ENCODE peak calls at places on chromosome 16, in four cellular contexts. I, N, M and A are unnamed samples.

GRCh38 chr16:85550422-85551318 is 62.5 kb upstream of the GSE1 start:
- DNase-seq in I (no peak), N (no peak), M (no peak), A (no peak)

GRCh38 chr16:31513126-31513525 is 4.9 kb upstream of the RUSF1 start:
- DNase-seq in I (no peak), N (no peak), M (no peak), A (peak)

GRCh38 chr16:57863434-57864160 is 61.3 kb upstream of the KIFC3 start:
- DNase-seq in I (peak), N (no peak), M (no peak), A (peak)

GRCh38 chr16:83606486-83607030 is 201.2 kb upstream of the HSBP1 start:
- DNase-seq in I (no peak), N (no peak), M (no peak), A (no peak)

GRCh38 chr16:72857841-72858594 is 189.9 kb downstream of the ZFHX3 start:
- DNase-seq in I (no peak), N (peak), M (no peak), A (no peak)

GRCh38 chr16:31181102-31181830 is 1.3 kb downstream of the FUS start:
- DNase-seq in I (peak), N (no peak), M (peak), A (no peak)

GRCh38 chr16:4194661-4195060 is 47.2 kb downstream of the SRL start:
- DNase-seq in I (no peak), N (no peak), M (no peak), A (no peak)

GRCh38 chr16:1175566-1176279 is 22.8 kb downstream of the CACNA1H start:
- DNase-seq in I (no peak), N (no peak), M (no peak), A (no peak)

GRCh38 chr16:49492090-49492801 is 118.6 kb downstream of the C16orf78 start:
- DNase-seq in I (peak), N (peak), M (no peak), A (no peak)